ENCODE peak calls at places on chromosomes 6 and 20, in five cellular contexts. Y is IMR-90, Z is K562, Q is HepG2, O is SK-N-SH. W is an unnamed sample.

GRCh38 chr6:2221724-2222274 is 23.6 kb downstream of the GMDS start:
- DNase-seq in O (no peak), Z (no peak), Y (no peak), Q (no peak), W (no peak)

GRCh38 chr6:41489284-41489851 is 56.8 kb upstream of the FOXP4 start:
- DNase-seq in Y (peak; percentile 56), O (peak; percentile 87), Q (no peak), Z (no peak), W (no peak)

GRCh38 chr20:24627926-24628325 is 158.5 kb downstream of the SYNDIG1 start:
- DNase-seq in Q (no peak), O (no peak), Z (no peak), Y (no peak), W (no peak)

GRCh38 chr6:121726596-121726995 is 291.1 kb downstream of the GJA1 start:
- DNase-seq in Q (no peak), Y (peak; percentile 0), O (no peak), Z (no peak), W (no peak)

GRCh38 chr6:144657691-144658090 is 372.6 kb downstream of the UTRN start:
- DNase-seq in Q (no peak), O (no peak), Z (no peak), Y (no peak), W (no peak)

GRCh38 chr6:42294759-42295158 is 77.1 kb upstream of the MRPS10 start:
- DNase-seq in Z (no peak), Y (peak; percentile 76), Q (peak; percentile 34), O (no peak), W (no peak)

GRCh38 chr20:43658068-43658722 is 8.7 kb upstream of the MYBL2 start:
- DNase-seq in Q (peak; percentile 79), Z (peak; percentile 53), O (no peak), Y (peak; percentile 18), W (no peak)

GRCh38 chr6:109336221-109336955 is 45.9 kb downstream of the CD164 start:
- DNase-seq in Y (peak; percentile 56), Z (no peak), Q (no peak), O (no peak), W (no peak)

GRCh38 chr20:35387334-35387733 is 24.4 kb downstream of the UQCC1 start:
- DNase-seq in Y (peak; percentile 63), O (no peak), Z (no peak), Q (peak; percentile 77), W (no peak)

GRCh38 chr20:36728986-36729385 is 16.9 kb downstream of the NDRG3 start:
- DNase-seq in Z (no peak), Q (peak; percentile 29), Y (peak; percentile 56), O (no peak), W (no peak)

GRCh38 chr20:60057866-60058807 is 99.9 kb downstream of the CDH26 start:
- DNase-seq in Z (peak; percentile 12), Q (no peak), O (no peak), Y (peak; percentile 79), W (no peak)

GRCh38 chr6:122376246-122376645 is 23.2 kb upstream of the HSF2 start:
- DNase-seq in O (no peak), Y (no peak), Z (no peak), Q (no peak), W (no peak)

GRCh38 chr20:53580376-53581111 is 13.1 kb downstream of the ZNF217 start:
- DNase-seq in O (no peak), Y (no peak), Q (no peak), Z (no peak), W (no peak)

GRCh38 chr6:4289770-4290320 is 154.5 kb upstream of the ECI2 start:
- DNase-seq in Z (no peak), Y (no peak), O (no peak), Q (no peak), W (no peak)

GRCh38 chr20:18585134-18585533 is 2.7 kb upstream of the DTD1 start:
- DNase-seq in Y (peak; percentile 64), O (no peak), Z (no peak), Q (peak; percentile 86), W (no peak)

GRCh38 chr6:115898246-115898645 is 162.4 kb downstream of the FRK start:
- DNase-seq in Y (no peak), Q (no peak), Z (no peak), O (no peak), W (no peak)

GRCh38 chr6:44966449-44967091 is 361.6 kb upstream of the RUNX2 start:
- DNase-seq in O (no peak), Y (peak; percentile 81), Z (peak; percentile 78), Q (peak; percentile 24), W (no peak)

GRCh38 chr6:149872233-149872632 is 8.1 kb upstream of the LRP11 start:
- DNase-seq in Z (no peak), Y (no peak), Q (no peak), O (no peak), W (no peak)

GRCh38 chr6:73823832-73824231 is 127.8 kb downstream of the CD109 start:
- DNase-seq in Z (no peak), Q (no peak), Y (no peak), O (no peak), W (no peak)

GRCh38 chr20:32678948-32679347 is 5.2 kb upstream of the C20orf203 start:
- DNase-seq in Q (no peak), Z (no peak), Y (peak; percentile 17), O (no peak), W (no peak)

GRCh38 chr20:24872291-24873014 is 76.6 kb upstream of the CST7 start:
- DNase-seq in O (peak; percentile 76), Z (no peak), Q (no peak), Y (no peak), W (no peak)

GRCh38 chr6:151002562-151002961 is 137.1 kb downstream of the MTHFD1L start:
- DNase-seq in Z (no peak), Q (no peak), Y (peak; percentile 78), O (no peak), W (no peak)

GRCh38 chr6:72286911-72287311 is 335.0 kb upstream of the KCNQ5 start:
- DNase-seq in O (no peak), Y (peak; percentile 75), Z (no peak), Q (no peak), W (no peak)

GRCh38 chr6:90413867-90414266 is 117.2 kb upstream of the BACH2 start:
- DNase-seq in Q (no peak), O (peak; percentile 73), Z (peak; percentile 39), Y (peak; percentile 12), W (no peak)

GRCh38 chr6:52894278-52894677 is 15.2 kb downstream of the GSTA3 start:
- DNase-seq in Q (no peak), O (no peak), Z (no peak), Y (no peak), W (no peak)

GRCh38 chr6:150250826-150251225 is 108.0 kb downstream of the PPP1R14C start:
- DNase-seq in Q (no peak), Y (peak; percentile 72), O (no peak), Z (peak; percentile 55), W (no peak)

GRCh38 chr6:113211185-113211584 is 646.0 kb upstream of the MARCKS start:
- DNase-seq in Z (no peak), Q (no peak), O (no peak), Y (no peak), W (no peak)

GRCh38 chr6:74605942-74606341 is 599.9 kb downstream of the COL12A1 start:
- DNase-seq in Z (no peak), Q (no peak), O (no peak), Y (no peak), W (no peak)

GRCh38 chr6:135884136-135884535 is 32.6 kb downstream of the PDE7B start:
- DNase-seq in Y (no peak), Q (no peak), O (no peak), Z (no peak), W (no peak)

GRCh38 chr6:161236091-161236633 is 37.7 kb downstream of the AGPAT4 start:
- DNase-seq in O (no peak), Q (no peak), Y (no peak), Z (no peak), W (peak; percentile 15)

GRCh38 chr6:39048481-39049399 is at the start of gene GLP1R:
- DNase-seq in Y (no peak), O (peak; percentile 83), Q (no peak), Z (no peak), W (no peak)

GRCh38 chr6:73006161-73006560 is 219.1 kb downstream of the KHDC1L start:
- DNase-seq in Q (no peak), O (no peak), Z (no peak), Y (peak; percentile 33), W (no peak)

GRCh38 chr6:156160007-156160787 is 617.0 kb upstream of the ARID1B start:
- DNase-seq in O (peak; percentile 30), Q (no peak), Y (no peak), Z (no peak), W (no peak)

GRCh38 chr6:156164701-156165454 is 612.3 kb upstream of the ARID1B start:
- DNase-seq in Z (no peak), O (no peak), Q (no peak), Y (no peak), W (no peak)

GRCh38 chr6:156166093-156166492 is 611.1 kb upstream of the ARID1B start:
- DNase-seq in O (no peak), Q (no peak), Z (no peak), Y (no peak), W (no peak)

GRCh38 chr6:156163311-156163710 is 613.9 kb upstream of the ARID1B start:
- DNase-seq in Y (no peak), Z (no peak), Q (no peak), O (no peak), W (no peak)

DNA sequence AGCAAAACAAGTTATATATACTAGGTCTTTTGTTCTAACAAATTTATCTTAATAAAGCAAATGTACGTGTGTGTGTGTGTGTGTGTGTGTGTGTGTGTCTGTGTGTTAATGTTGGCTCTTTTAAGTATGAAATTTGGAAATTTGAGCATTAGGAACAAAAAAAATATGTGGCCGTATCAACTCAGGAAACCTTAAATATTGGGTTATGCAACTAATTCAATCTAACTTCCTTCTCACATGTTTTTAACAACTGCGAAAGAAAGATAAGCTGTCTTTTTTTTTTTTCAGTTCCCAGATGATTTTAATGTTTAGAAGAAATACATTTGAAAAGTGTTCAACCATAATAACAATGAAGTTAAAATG is 616.4 kb upstream of the ARID1B start:
- DNase-seq in Y (no peak), O (no peak), Q (no peak), Z (no peak), W (no peak)
- TF ChIP-seq MXI1 in Y (no peak), O (no peak), Q (no peak), Z (no peak), W (no peak)

GRCh38 chr20:8709627-8710026 is 359.3 kb upstream of the PLCB4 start:
- DNase-seq in Y (no peak), Q (no peak), Z (no peak), O (no peak), W (no peak)
- TF ChIP-seq MXI1 in Y (no peak), Q (no peak), Z (no peak), O (no peak), W (no peak)

GRCh38 chr20:47320990-47321805 is 35.3 kb downstream of the ZMYND8 start:
- DNase-seq in O (no peak), Y (no peak), Q (peak; percentile 99), Z (no peak), W (no peak)
- TF ChIP-seq MXI1 in O (no peak), Y (no peak), Q (peak; percentile 71), Z (no peak), W (no peak)

GRCh38 chr6:91505199-91505598 is 918.3 kb upstream of the MAP3K7 start:
- DNase-seq in O (no peak), Y (no peak), Q (no peak), Z (no peak), W (no peak)

GRCh38 chr6:91509039-91509438 is 922.2 kb upstream of the MAP3K7 start:
- DNase-seq in Q (no peak), Y (no peak), Z (no peak), O (no peak), W (no peak)

GRCh38 chr6:91509711-91510110 is 922.8 kb upstream of the MAP3K7 start:
- DNase-seq in Y (no peak), O (no peak), Q (no peak), Z (no peak), W (no peak)

GRCh38 chr6:91500689-91501303 is 913.9 kb upstream of the MAP3K7 start:
- DNase-seq in Z (no peak), O (no peak), Y (no peak), Q (no peak), W (no peak)

GRCh38 chr6:91506509-91506908 is 919.6 kb upstream of the MAP3K7 start:
- DNase-seq in Q (peak; percentile 21), O (no peak), Y (no peak), Z (no peak), W (no peak)
- TF ChIP-seq MXI1 in Q (no peak), O (no peak), Y (no peak), Z (no peak), W (no peak)

W was measured in GM12878.